ENCODE peak calls at places on chromosome 9, in four cellular contexts. J is HCT116, G is transverse colon, E is SK-N-SH. X is an unnamed sample.

GRCh38 chr9:70081120-70081495 is 37.5 kb downstream of the MAMDC2 start:
- DNase-seq in E (no peak), J (no peak), G (no peak), X (no peak)

GRCh38 chr9:128504485-128505413 is at the start of gene GLE1:
- DNase-seq in E (peak; percentile 99), J (peak; percentile 83), G (peak; percentile 97), X (peak; percentile 93)

GRCh38 chr9:129336601-129337286 is 158.7 kb upstream of the IER5L start:
- DNase-seq in E (no peak), G (peak; percentile 47), J (no peak), X (peak; percentile 75)

GRCh38 chr9:93124793-93125192 is 9.3 kb downstream of the NINJ1 start:
- DNase-seq in E (no peak), G (peak; percentile 6), J (no peak), X (no peak)

GRCh38 chr9:37528652-37529072 is 42.9 kb downstream of the POLR1E start:
- DNase-seq in E (no peak), J (no peak), G (peak; percentile 40), X (no peak)

GRCh38 chr9:116151966-116152381 is 1.6 kb upstream of the PAPPA start:
- DNase-seq in E (no peak), J (no peak), G (no peak), X (no peak)

GRCh38 chr9:106755727-106756126 is 107.2 kb upstream of the ZNF462 start:
- DNase-seq in G (no peak), E (no peak), J (no peak), X (peak; percentile 81)

GRCh38 chr9:113563856-113564514 is 100.5 kb downstream of the RGS3 start:
- DNase-seq in E (no peak), G (no peak), J (no peak), X (no peak)

GRCh38 chr9:127177221-127177620 is 54.8 kb upstream of the ANGPTL2 start:
- DNase-seq in J (no peak), E (no peak), G (peak; percentile 4), X (no peak)

GRCh38 chr9:97853056-97853843 is at the start of gene FOXE1:
- DNase-seq in E (no peak), G (no peak), J (no peak), X (no peak)

GRCh38 chr9:121640486-121641227 is 10.8 kb upstream of the DAB2IP start:
- DNase-seq in E (no peak), J (no peak), G (no peak), X (no peak)

GRCh38 chr9:21443849-21444625 is 3.8 kb downstream of the IFNA1 start:
- DNase-seq in J (no peak), G (no peak), E (no peak), X (no peak)

GRCh38 chr9:121824651-121825480 is 173.4 kb downstream of the DAB2IP start:
- DNase-seq in E (peak; percentile 64), J (no peak), G (no peak), X (no peak)

GRCh38 chr9:35609001-35609819 is 4.1 kb downstream of the TESK1 start:
- DNase-seq in E (no peak), J (no peak), G (no peak), X (no peak)

GRCh38 chr9:19925674-19926503 is 137.1 kb upstream of the SLC24A2 start:
- DNase-seq in J (peak; percentile 56), E (peak; percentile 77), G (peak; percentile 69), X (peak; percentile 67)

GRCh38 chr9:79809931-79810330 is 238.2 kb downstream of the TLE4 start:
- DNase-seq in E (no peak), G (no peak), J (no peak), X (no peak)

GRCh38 chr9:69122391-69123141 is 51.5 kb upstream of the TJP2 start:
- DNase-seq in E (no peak), J (peak; percentile 80), G (peak; percentile 66), X (peak; percentile 30)

GRCh38 chr9:23663536-23663935 is 162.5 kb downstream of the ELAVL2 start:
- DNase-seq in G (no peak), E (peak; percentile 27), J (no peak), X (peak; percentile 81)

GRCh38 chr9:76161546-76161945 is 232.7 kb downstream of the RFK start:
- DNase-seq in G (no peak), E (no peak), J (no peak), X (no peak)

GRCh38 chr9:90770339-90770738 is 31.3 kb upstream of the SYK start:
- DNase-seq in G (no peak), E (no peak), J (no peak), X (no peak)

GRCh38 chr9:123876750-123877149 is 53.2 kb downstream of the DENND1A start:
- DNase-seq in G (no peak), J (no peak), E (no peak), X (no peak)

GRCh38 chr9:98532574-98532973 is 176.2 kb downstream of the GABBR2 start:
- DNase-seq in G (no peak), J (no peak), E (no peak), X (no peak)

GRCh38 chr9:121261107-121261460 is 6.9 kb upstream of the GSN start:
- DNase-seq in J (no peak), E (peak; percentile 58), G (no peak), X (no peak)

GRCh38 chr9:131603711-131604439 is 58.6 kb downstream of the PRRT1B start:
- DNase-seq in G (no peak), J (no peak), E (no peak), X (no peak)
- TF ChIP-seq POLR2AphosphoS5 in G (no peak), J (no peak), E (no peak), X (no peak)

DNA sequence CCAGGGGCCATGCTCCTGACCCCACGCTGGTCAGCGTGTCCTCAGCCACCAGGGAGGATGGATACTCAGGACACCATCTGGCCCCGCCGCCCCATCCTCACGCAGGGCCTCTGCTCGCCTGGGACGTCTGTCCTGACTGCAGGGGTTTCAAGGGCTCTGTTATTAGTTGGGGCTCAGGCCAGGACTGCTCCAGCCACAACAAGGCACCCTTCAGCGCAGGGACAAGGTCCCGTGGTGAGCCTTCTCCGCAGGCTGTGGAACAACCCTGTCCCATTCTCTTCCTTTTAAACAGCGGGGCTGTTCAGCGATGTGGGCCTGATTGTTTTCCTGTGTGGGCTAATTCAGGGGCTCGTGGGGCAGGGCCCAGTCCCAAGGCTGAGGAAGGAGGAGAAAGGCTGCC is 61.6 kb downstream of the SEMA4D start:
- DNase-seq in G (no peak), E (no peak), J (no peak), X (no peak)
- H3K4me1 ChIP-seq in G (peaks cover 30% of the 10 kb centered on the region), E (peaks cover 19% of the 10 kb centered on the region), J (peaks cover 20% of the 10 kb centered on the region), X (peaks cover 36% of the 10 kb centered on the region)

DNA sequence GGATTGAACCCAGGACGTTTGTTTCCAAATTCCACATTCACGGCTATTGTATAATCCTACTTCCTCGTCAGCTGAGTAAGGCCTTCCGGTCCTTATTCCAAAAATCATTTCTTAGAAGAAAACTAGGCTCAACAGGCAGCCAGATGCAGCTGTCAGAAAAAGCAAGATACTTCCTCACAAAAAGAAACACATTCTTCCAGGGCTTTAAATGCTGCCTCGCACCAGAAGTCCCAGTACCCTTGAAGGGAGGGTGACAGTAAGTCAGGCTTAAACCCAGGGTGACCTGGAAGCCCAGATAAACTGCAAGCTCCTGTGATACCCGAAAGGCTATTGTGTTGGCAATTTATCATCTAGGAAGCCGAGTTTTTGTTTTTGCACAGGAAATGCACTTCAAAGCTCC is 414.0 kb downstream of the NFIB start:
- DNase-seq in G (no peak), E (no peak), J (no peak), X (no peak)
- TF ChIP-seq POLR2AphosphoS5 in G (no peak), E (no peak), J (no peak), X (no peak)

GRCh38 chr9:95207403-95207802 is 110.1 kb downstream of the FANCC start:
- DNase-seq in J (no peak), E (no peak), G (no peak), X (no peak)

GRCh38 chr9:95204710-95205109 is 112.8 kb downstream of the FANCC start:
- DNase-seq in G (no peak), J (no peak), E (no peak), X (no peak)

GRCh38 chr9:95202076-95202681 is 115.3 kb downstream of the FANCC start:
- DNase-seq in G (no peak), J (no peak), E (no peak), X (no peak)

GRCh38 chr9:95204310-95204709 is 113.2 kb downstream of the FANCC start:
- DNase-seq in G (no peak), E (no peak), J (no peak), X (no peak)

GRCh38 chr9:95206143-95206542 is 111.4 kb downstream of the FANCC start:
- DNase-seq in E (peak; percentile 55), J (no peak), G (no peak), X (no peak)
- H3K4me1 ChIP-seq in E (peaks cover 32% of the 10 kb centered on the region), J (no peaks in the 10 kb centered on the region), G (peaks cover 6% of the 10 kb centered on the region), X (no peaks in the 10 kb centered on the region)

GRCh38 chr9:87648606-87649005 is 77.3 kb upstream of the CTSL start:
- DNase-seq in G (no peak), E (no peak), J (no peak), X (no peak)
- TF ChIP-seq POLR2AphosphoS5 in G (no peak), E (no peak), J (no peak), X (no peak)

X was measured in prostate gland.